ENCODE peak calls at places on chromosome X, in ten cellular contexts. One of them, this sample, is unnamed.

GRCh38 chrX:122880952-122881351 is 303.1 kb upstream of the GRIA3 start:
- DNase-seq in T-cell: no peak
- DNase-seq in iPS-NIHi11: no peak
- DNase-seq in activated gamma-delta T cell treated with anti-CD3 and anti-CD28 coated beads, Interleukin-2, amount 50 U/mL, for 16 hours: no peak
- DNase-seq in iris pigment epithelial cell: no peak
- DNase-seq in tibial nerve: no peak
- DNase-seq in cardiac muscle cell: no peak
- DNase-seq in islet precursor cell: no peak
- DNase-seq in fibroblast of lung: no peak
- DNase-seq in endothelial cell: no peak
- DNase-seq in this sample: no peak

GRCh38 chrX:69293776-69294601 is 128.7 kb upstream of the PJA1 start:
- DNase-seq in T-cell: no peak
- DNase-seq in iPS-NIHi11: no peak
- DNase-seq in activated gamma-delta T cell treated with anti-CD3 and anti-CD28 coated beads, Interleukin-2, amount 50 U/mL, for 16 hours: no peak
- DNase-seq in iris pigment epithelial cell: no peak
- DNase-seq in tibial nerve: no peak
- DNase-seq in cardiac muscle cell: no peak
- DNase-seq in islet precursor cell: no peak
- DNase-seq in fibroblast of lung: no peak
- DNase-seq in endothelial cell: no peak
- DNase-seq in this sample: no peak

GRCh38 chrX:137479394-137479793 is 86.5 kb upstream of the ZIC3 start:
- DNase-seq in T-cell: no peak
- DNase-seq in iPS-NIHi11: no peak
- DNase-seq in activated gamma-delta T cell treated with anti-CD3 and anti-CD28 coated beads, Interleukin-2, amount 50 U/mL, for 16 hours: no peak
- DNase-seq in iris pigment epithelial cell: no peak
- DNase-seq in tibial nerve: no peak
- DNase-seq in cardiac muscle cell: peak
- DNase-seq in islet precursor cell: no peak
- DNase-seq in fibroblast of lung: no peak
- DNase-seq in endothelial cell: no peak
- DNase-seq in this sample: no peak

GRCh38 chrX:154490021-154490413 is 412 bp downstream of the SLC10A3 start:
- DNase-seq in T-cell: no peak
- DNase-seq in iPS-NIHi11: no peak
- DNase-seq in activated gamma-delta T cell treated with anti-CD3 and anti-CD28 coated beads, Interleukin-2, amount 50 U/mL, for 16 hours: no peak
- DNase-seq in iris pigment epithelial cell: peak
- DNase-seq in tibial nerve: no peak
- DNase-seq in cardiac muscle cell: no peak
- DNase-seq in islet precursor cell: peak
- DNase-seq in fibroblast of lung: peak
- DNase-seq in endothelial cell: no peak
- DNase-seq in this sample: peak

GRCh38 chrX:38110231-38110630 is 103.9 kb downstream of the SYTL5 start:
- DNase-seq in T-cell: no peak
- DNase-seq in iPS-NIHi11: no peak
- DNase-seq in activated gamma-delta T cell treated with anti-CD3 and anti-CD28 coated beads, Interleukin-2, amount 50 U/mL, for 16 hours: no peak
- DNase-seq in iris pigment epithelial cell: peak
- DNase-seq in tibial nerve: no peak
- DNase-seq in cardiac muscle cell: no peak
- DNase-seq in islet precursor cell: no peak
- DNase-seq in fibroblast of lung: no peak
- DNase-seq in endothelial cell: no peak
- DNase-seq in this sample: no peak

GRCh38 chrX:634306-634958 is 3.8 kb downstream of the SHOX start:
- DNase-seq in T-cell: no peak
- DNase-seq in iPS-NIHi11: no peak
- DNase-seq in activated gamma-delta T cell treated with anti-CD3 and anti-CD28 coated beads, Interleukin-2, amount 50 U/mL, for 16 hours: no peak
- DNase-seq in iris pigment epithelial cell: no peak
- DNase-seq in tibial nerve: no peak
- DNase-seq in cardiac muscle cell: no peak
- DNase-seq in islet precursor cell: no peak
- DNase-seq in fibroblast of lung: no peak
- DNase-seq in endothelial cell: no peak
- DNase-seq in this sample: no peak

GRCh38 chrX:39891781-39892180 is 206.0 kb downstream of the BCOR start:
- DNase-seq in T-cell: no peak
- DNase-seq in iPS-NIHi11: no peak
- DNase-seq in activated gamma-delta T cell treated with anti-CD3 and anti-CD28 coated beads, Interleukin-2, amount 50 U/mL, for 16 hours: no peak
- DNase-seq in iris pigment epithelial cell: no peak
- DNase-seq in tibial nerve: no peak
- DNase-seq in cardiac muscle cell: no peak
- DNase-seq in islet precursor cell: no peak
- DNase-seq in fibroblast of lung: no peak
- DNase-seq in endothelial cell: no peak
- DNase-seq in this sample: no peak

GRCh38 chrX:19566359-19567141 is 51.2 kb upstream of the MAP3K15 start:
- DNase-seq in T-cell: no peak
- DNase-seq in iPS-NIHi11: no peak
- DNase-seq in activated gamma-delta T cell treated with anti-CD3 and anti-CD28 coated beads, Interleukin-2, amount 50 U/mL, for 16 hours: no peak
- DNase-seq in iris pigment epithelial cell: peak
- DNase-seq in tibial nerve: no peak
- DNase-seq in cardiac muscle cell: no peak
- DNase-seq in islet precursor cell: peak
- DNase-seq in fibroblast of lung: peak
- DNase-seq in endothelial cell: no peak
- DNase-seq in this sample: no peak

GRCh38 chrX:42096262-42096939 is 173.0 kb upstream of the CASK start:
- DNase-seq in T-cell: no peak
- DNase-seq in iPS-NIHi11: no peak
- DNase-seq in activated gamma-delta T cell treated with anti-CD3 and anti-CD28 coated beads, Interleukin-2, amount 50 U/mL, for 16 hours: no peak
- DNase-seq in iris pigment epithelial cell: peak
- DNase-seq in tibial nerve: no peak
- DNase-seq in cardiac muscle cell: no peak
- DNase-seq in islet precursor cell: peak
- DNase-seq in fibroblast of lung: peak
- DNase-seq in endothelial cell: no peak
- DNase-seq in this sample: no peak

GRCh38 chrX:104098151-104098808 is 14.0 kb upstream of the ZCCHC18 start:
- DNase-seq in T-cell: peak
- DNase-seq in iPS-NIHi11: peak
- DNase-seq in activated gamma-delta T cell treated with anti-CD3 and anti-CD28 coated beads, Interleukin-2, amount 50 U/mL, for 16 hours: peak
- DNase-seq in iris pigment epithelial cell: peak
- DNase-seq in tibial nerve: peak
- DNase-seq in cardiac muscle cell: peak
- DNase-seq in islet precursor cell: no peak
- DNase-seq in fibroblast of lung: peak
- DNase-seq in endothelial cell: peak
- DNase-seq in this sample: no peak

GRCh38 chrX:44343412-44343942 is at the start of gene EFHC2:
- DNase-seq in T-cell: peak
- DNase-seq in iPS-NIHi11: peak
- DNase-seq in activated gamma-delta T cell treated with anti-CD3 and anti-CD28 coated beads, Interleukin-2, amount 50 U/mL, for 16 hours: peak
- DNase-seq in iris pigment epithelial cell: peak
- DNase-seq in tibial nerve: peak
- DNase-seq in cardiac muscle cell: peak
- DNase-seq in islet precursor cell: peak
- DNase-seq in fibroblast of lung: peak
- DNase-seq in endothelial cell: peak
- DNase-seq in this sample: peak

GRCh38 chrX:153948847-153949819 is 4.7 kb upstream of the RENBP start:
- DNase-seq in T-cell: no peak
- DNase-seq in iPS-NIHi11: no peak
- DNase-seq in activated gamma-delta T cell treated with anti-CD3 and anti-CD28 coated beads, Interleukin-2, amount 50 U/mL, for 16 hours: no peak
- DNase-seq in iris pigment epithelial cell: no peak
- DNase-seq in tibial nerve: no peak
- DNase-seq in cardiac muscle cell: no peak
- DNase-seq in islet precursor cell: no peak
- DNase-seq in fibroblast of lung: no peak
- DNase-seq in endothelial cell: peak
- DNase-seq in this sample: no peak

GRCh38 chrX:154307207-154307606 is 11.6 kb downstream of the TKTL1 start:
- DNase-seq in T-cell: no peak
- DNase-seq in iPS-NIHi11: no peak
- DNase-seq in activated gamma-delta T cell treated with anti-CD3 and anti-CD28 coated beads, Interleukin-2, amount 50 U/mL, for 16 hours: no peak
- DNase-seq in iris pigment epithelial cell: no peak
- DNase-seq in tibial nerve: no peak
- DNase-seq in cardiac muscle cell: no peak
- DNase-seq in islet precursor cell: no peak
- DNase-seq in fibroblast of lung: no peak
- DNase-seq in endothelial cell: no peak
- DNase-seq in this sample: no peak

GRCh38 chrX:34880656-34881055 is 61.9 kb upstream of the FAM47B start:
- DNase-seq in T-cell: no peak
- DNase-seq in iPS-NIHi11: no peak
- DNase-seq in activated gamma-delta T cell treated with anti-CD3 and anti-CD28 coated beads, Interleukin-2, amount 50 U/mL, for 16 hours: no peak
- DNase-seq in iris pigment epithelial cell: peak
- DNase-seq in tibial nerve: no peak
- DNase-seq in cardiac muscle cell: no peak
- DNase-seq in islet precursor cell: no peak
- DNase-seq in fibroblast of lung: peak
- DNase-seq in endothelial cell: no peak
- DNase-seq in this sample: no peak

GRCh38 chrX:37302569-37302968 is 46.6 kb upstream of the PRRG1 start:
- DNase-seq in T-cell: no peak
- DNase-seq in iPS-NIHi11: peak
- DNase-seq in activated gamma-delta T cell treated with anti-CD3 and anti-CD28 coated beads, Interleukin-2, amount 50 U/mL, for 16 hours: no peak
- DNase-seq in iris pigment epithelial cell: peak
- DNase-seq in tibial nerve: peak
- DNase-seq in cardiac muscle cell: peak
- DNase-seq in islet precursor cell: no peak
- DNase-seq in fibroblast of lung: peak
- DNase-seq in endothelial cell: peak
- DNase-seq in this sample: no peak

GRCh38 chrX:40152706-40153334 is 55.1 kb upstream of the BCOR start:
- DNase-seq in T-cell: no peak
- DNase-seq in iPS-NIHi11: no peak
- DNase-seq in activated gamma-delta T cell treated with anti-CD3 and anti-CD28 coated beads, Interleukin-2, amount 50 U/mL, for 16 hours: no peak
- DNase-seq in iris pigment epithelial cell: no peak
- DNase-seq in tibial nerve: no peak
- DNase-seq in cardiac muscle cell: no peak
- DNase-seq in islet precursor cell: peak
- DNase-seq in fibroblast of lung: no peak
- DNase-seq in endothelial cell: no peak
- DNase-seq in this sample: peak

GRCh38 chrX:97060019-97060418 is 176.3 kb downstream of the RPA4 start:
- DNase-seq in T-cell: no peak
- DNase-seq in iPS-NIHi11: peak
- DNase-seq in activated gamma-delta T cell treated with anti-CD3 and anti-CD28 coated beads, Interleukin-2, amount 50 U/mL, for 16 hours: no peak
- DNase-seq in iris pigment epithelial cell: no peak
- DNase-seq in tibial nerve: no peak
- DNase-seq in cardiac muscle cell: peak
- DNase-seq in islet precursor cell: no peak
- DNase-seq in fibroblast of lung: no peak
- DNase-seq in endothelial cell: no peak
- DNase-seq in this sample: no peak

GRCh38 chrX:47112316-47112954 is 32.1 kb downstream of the NDUFB11 start:
- DNase-seq in T-cell: no peak
- DNase-seq in iPS-NIHi11: no peak
- DNase-seq in activated gamma-delta T cell treated with anti-CD3 and anti-CD28 coated beads, Interleukin-2, amount 50 U/mL, for 16 hours: no peak
- DNase-seq in iris pigment epithelial cell: peak
- DNase-seq in tibial nerve: no peak
- DNase-seq in cardiac muscle cell: no peak
- DNase-seq in islet precursor cell: no peak
- DNase-seq in fibroblast of lung: peak
- DNase-seq in endothelial cell: no peak
- DNase-seq in this sample: no peak

GRCh38 chrX:134172588-134173259 is 64.3 kb upstream of the CCDC160 start:
- DNase-seq in T-cell: no peak
- DNase-seq in iPS-NIHi11: no peak
- DNase-seq in activated gamma-delta T cell treated with anti-CD3 and anti-CD28 coated beads, Interleukin-2, amount 50 U/mL, for 16 hours: peak
- DNase-seq in iris pigment epithelial cell: no peak
- DNase-seq in tibial nerve: no peak
- DNase-seq in cardiac muscle cell: peak
- DNase-seq in islet precursor cell: peak
- DNase-seq in fibroblast of lung: peak
- DNase-seq in endothelial cell: peak
- DNase-seq in this sample: peak

GRCh38 chrX:63250253-63250868 is 100.8 kb downstream of the SPIN4 start:
- DNase-seq in T-cell: peak
- DNase-seq in iPS-NIHi11: peak
- DNase-seq in activated gamma-delta T cell treated with anti-CD3 and anti-CD28 coated beads, Interleukin-2, amount 50 U/mL, for 16 hours: peak
- DNase-seq in iris pigment epithelial cell: peak
- DNase-seq in tibial nerve: peak
- DNase-seq in cardiac muscle cell: peak
- DNase-seq in islet precursor cell: peak
- DNase-seq in fibroblast of lung: peak
- DNase-seq in endothelial cell: peak
- DNase-seq in this sample: peak

GRCh38 chrX:150348365-150348764 is 14.8 kb upstream of the MAMLD1 start:
- DNase-seq in T-cell: no peak
- DNase-seq in iPS-NIHi11: peak
- DNase-seq in activated gamma-delta T cell treated with anti-CD3 and anti-CD28 coated beads, Interleukin-2, amount 50 U/mL, for 16 hours: no peak
- DNase-seq in iris pigment epithelial cell: no peak
- DNase-seq in tibial nerve: no peak
- DNase-seq in cardiac muscle cell: no peak
- DNase-seq in islet precursor cell: peak
- DNase-seq in fibroblast of lung: no peak
- DNase-seq in endothelial cell: no peak
- DNase-seq in this sample: no peak

GRCh38 chrX:2697306-2697705 is 6.2 kb downstream of the CD99 start:
- DNase-seq in T-cell: no peak
- DNase-seq in iPS-NIHi11: no peak
- DNase-seq in activated gamma-delta T cell treated with anti-CD3 and anti-CD28 coated beads, Interleukin-2, amount 50 U/mL, for 16 hours: no peak
- DNase-seq in iris pigment epithelial cell: no peak
- DNase-seq in tibial nerve: no peak
- DNase-seq in cardiac muscle cell: no peak
- DNase-seq in islet precursor cell: peak
- DNase-seq in fibroblast of lung: no peak
- DNase-seq in endothelial cell: no peak
- DNase-seq in this sample: no peak

GRCh38 chrX:25154168-25154567 is 138.4 kb upstream of the ARX start:
- DNase-seq in T-cell: no peak
- DNase-seq in iPS-NIHi11: no peak
- DNase-seq in activated gamma-delta T cell treated with anti-CD3 and anti-CD28 coated beads, Interleukin-2, amount 50 U/mL, for 16 hours: no peak
- DNase-seq in iris pigment epithelial cell: no peak
- DNase-seq in tibial nerve: no peak
- DNase-seq in cardiac muscle cell: no peak
- DNase-seq in islet precursor cell: no peak
- DNase-seq in fibroblast of lung: no peak
- DNase-seq in endothelial cell: no peak
- DNase-seq in this sample: no peak

GRCh38 chrX:50430917-50431316 is 39.7 kb downstream of the DGKK start:
- DNase-seq in T-cell: no peak
- DNase-seq in iPS-NIHi11: no peak
- DNase-seq in activated gamma-delta T cell treated with anti-CD3 and anti-CD28 coated beads, Interleukin-2, amount 50 U/mL, for 16 hours: no peak
- DNase-seq in iris pigment epithelial cell: no peak
- DNase-seq in tibial nerve: no peak
- DNase-seq in cardiac muscle cell: no peak
- DNase-seq in islet precursor cell: peak
- DNase-seq in fibroblast of lung: no peak
- DNase-seq in endothelial cell: no peak
- DNase-seq in this sample: no peak

GRCh38 chrX:68699960-68700746 is 52.7 kb downstream of the STARD8 start:
- DNase-seq in T-cell: no peak
- DNase-seq in iPS-NIHi11: no peak
- DNase-seq in activated gamma-delta T cell treated with anti-CD3 and anti-CD28 coated beads, Interleukin-2, amount 50 U/mL, for 16 hours: no peak
- DNase-seq in iris pigment epithelial cell: no peak
- DNase-seq in tibial nerve: no peak
- DNase-seq in cardiac muscle cell: no peak
- DNase-seq in islet precursor cell: no peak
- DNase-seq in fibroblast of lung: no peak
- DNase-seq in endothelial cell: no peak
- DNase-seq in this sample: no peak

GRCh38 chrX:100085851-100086250 is 324.2 kb downstream of the PCDH19 start:
- DNase-seq in T-cell: no peak
- DNase-seq in iPS-NIHi11: no peak
- DNase-seq in activated gamma-delta T cell treated with anti-CD3 and anti-CD28 coated beads, Interleukin-2, amount 50 U/mL, for 16 hours: no peak
- DNase-seq in iris pigment epithelial cell: no peak
- DNase-seq in tibial nerve: no peak
- DNase-seq in cardiac muscle cell: no peak
- DNase-seq in islet precursor cell: no peak
- DNase-seq in fibroblast of lung: no peak
- DNase-seq in endothelial cell: no peak
- DNase-seq in this sample: no peak

GRCh38 chrX:9464435-9465371 is at the start of gene TBL1X:
- DNase-seq in T-cell: peak
- DNase-seq in iPS-NIHi11: peak
- DNase-seq in activated gamma-delta T cell treated with anti-CD3 and anti-CD28 coated beads, Interleukin-2, amount 50 U/mL, for 16 hours: peak
- DNase-seq in iris pigment epithelial cell: peak
- DNase-seq in tibial nerve: peak
- DNase-seq in cardiac muscle cell: peak
- DNase-seq in islet precursor cell: peak
- DNase-seq in fibroblast of lung: peak
- DNase-seq in endothelial cell: peak
- DNase-seq in this sample: peak

GRCh38 chrX:140918398-140919043 is 83.9 kb upstream of the SPANXB1 start:
- DNase-seq in T-cell: peak
- DNase-seq in iPS-NIHi11: peak
- DNase-seq in activated gamma-delta T cell treated with anti-CD3 and anti-CD28 coated beads, Interleukin-2, amount 50 U/mL, for 16 hours: no peak
- DNase-seq in iris pigment epithelial cell: peak
- DNase-seq in tibial nerve: no peak
- DNase-seq in cardiac muscle cell: peak
- DNase-seq in islet precursor cell: peak
- DNase-seq in fibroblast of lung: peak
- DNase-seq in endothelial cell: peak
- DNase-seq in this sample: no peak